ENCODE peak calls at places on chromosomes 1 and 21, in ten cellular contexts. I is Calu3, R is coronary artery, W is iris pigment epithelial cell, E is HTR-8/SVneo, C is bronchial epithelial cell, G is stomach, S is Karpas-422, V is hepatocyte, K is SHP77 treated with DMSO at 0.1 percent for 48 hours. O is an unnamed sample.

GRCh38 chr1:93988634-93989350 is 79.6 kb upstream of the GCLM start:
- DNase-seq in I (peak; percentile 17), R (no peak), W (peak; percentile 88), E (no peak), C (peak; percentile 97), G (no peak), S (no peak), V (no peak), K (no peak), O (no peak)

GRCh38 chr1:97845805-97846204 is 75.0 kb downstream of the DPYD start:
- DNase-seq in I (no peak), R (no peak), W (no peak), E (no peak), C (no peak), G (no peak), S (no peak), V (no peak), K (no peak), O (no peak)

GRCh38 chr1:248926401-248927182 is 20.6 kb downstream of the PGBD2 start:
- DNase-seq in I (no peak), R (no peak), W (peak; percentile 65), E (no peak), C (peak; percentile 70), G (no peak), S (no peak), V (no peak), K (no peak), O (no peak)

GRCh38 chr1:8396083-8396911 is 78.4 kb downstream of the SLC45A1 start:
- DNase-seq in I (no peak), R (no peak), W (peak; percentile 78), E (peak; percentile 44), C (no peak), G (no peak), S (no peak), V (no peak), K (no peak), O (no peak)

GRCh38 chr21:45418301-45419071 is 13.5 kb downstream of the COL18A1 start:
- DNase-seq in I (no peak), R (no peak), W (no peak), E (no peak), C (no peak), G (no peak), S (no peak), V (peak; percentile 4), K (no peak), O (no peak)

GRCh38 chr1:82525378-82525777 is 724.6 kb downstream of the ADGRL2 start:
- DNase-seq in I (no peak), R (no peak), W (no peak), E (no peak), C (no peak), G (no peak), S (no peak), V (no peak), K (no peak), O (no peak)

GRCh38 chr1:41751804-41752513 is 166.8 kb downstream of the HIVEP3 start:
- DNase-seq in I (no peak), R (no peak), W (peak; percentile 94), E (no peak), C (no peak), G (no peak), S (peak; percentile 87), V (no peak), K (no peak), O (no peak)

GRCh38 chr1:74714429-74715362 is 18.2 kb downstream of the CRYZ start:
- DNase-seq in I (no peak), R (no peak), W (no peak), E (no peak), C (no peak), G (no peak), S (no peak), V (no peak), K (no peak), O (no peak)

GRCh38 chr21:44765231-44766013 is 36.2 kb downstream of the UBE2G2 start:
- DNase-seq in I (no peak), R (peak; percentile 67), W (peak; percentile 38), E (no peak), C (peak; percentile 35), G (no peak), S (no peak), V (no peak), K (no peak), O (no peak)

GRCh38 chr21:18832950-18833349 is 429.4 kb upstream of the TMPRSS15 start:
- DNase-seq in I (peak; percentile 4), R (no peak), W (peak; percentile 49), E (peak; percentile 41), C (peak; percentile 74), G (no peak), S (no peak), V (peak; percentile 35), K (no peak), O (no peak)

GRCh38 chr1:202697038-202697437 is 13.2 kb downstream of the SYT2 start:
- DNase-seq in I (peak; percentile 28), R (no peak), W (no peak), E (no peak), C (no peak), G (peak; percentile 56), S (no peak), V (no peak), K (no peak), O (peak; percentile 86)

GRCh38 chr1:231677442-231677841 is 50.9 kb downstream of the DISC1 start:
- DNase-seq in I (no peak), R (no peak), W (no peak), E (no peak), C (no peak), G (no peak), S (no peak), V (no peak), K (no peak), O (no peak)

GRCh38 chr1:174954686-174955669 is 44.8 kb upstream of the CACYBP start:
- DNase-seq in I (no peak), R (no peak), W (no peak), E (no peak), C (no peak), G (no peak), S (peak; percentile 79), V (no peak), K (peak; percentile 52), O (no peak)

GRCh38 chr1:92709738-92710137 is 75.2 kb downstream of the EVI5 start:
- DNase-seq in I (peak; percentile 52), R (no peak), W (peak; percentile 93), E (peak; percentile 18), C (peak; percentile 73), G (no peak), S (no peak), V (peak; percentile 67), K (no peak), O (no peak)

GRCh38 chr1:200774735-200775449 is 36.2 kb downstream of the CAMSAP2 start:
- DNase-seq in I (no peak), R (no peak), W (peak; percentile 51), E (no peak), C (no peak), G (no peak), S (no peak), V (no peak), K (no peak), O (no peak)

GRCh38 chr1:39230261-39231190 is 26.0 kb downstream of the MACF1 start:
- DNase-seq in I (no peak), R (no peak), W (peak; percentile 8), E (peak; percentile 35), C (no peak), G (no peak), S (no peak), V (no peak), K (no peak), O (peak; percentile 19)

GRCh38 chr21:45870421-45870820 is 111.1 kb upstream of the COL6A1 start:
- DNase-seq in I (no peak), R (no peak), W (no peak), E (no peak), C (no peak), G (peak; percentile 19), S (no peak), V (no peak), K (no peak), O (no peak)

GRCh38 chr1:171017431-171017830 is 73.3 kb upstream of the FMO3 start:
- DNase-seq in I (no peak), R (no peak), W (no peak), E (no peak), C (no peak), G (no peak), S (no peak), V (no peak), K (no peak), O (no peak)

GRCh38 chr1:180609643-180610555 is 21.9 kb upstream of the XPR1 start:
- DNase-seq in I (no peak), R (no peak), W (peak; percentile 67), E (no peak), C (peak; percentile 73), G (no peak), S (no peak), V (peak; percentile 33), K (no peak), O (no peak)

GRCh38 chr1:156676820-156677615 is at the start of gene NES:
- DNase-seq in I (peak; percentile 50), R (no peak), W (peak; percentile 64), E (no peak), C (no peak), G (no peak), S (no peak), V (peak; percentile 68), K (peak; percentile 32), O (peak; percentile 51)

GRCh38 chr1:202692959-202693555 is 17.2 kb downstream of the SYT2 start:
- DNase-seq in I (peak; percentile 80), R (no peak), W (peak; percentile 61), E (peak; percentile 72), C (peak; percentile 49), G (peak; percentile 66), S (peak; percentile 88), V (peak; percentile 90), K (no peak), O (peak; percentile 83)

GRCh38 chr21:28309596-28309995 is 683.1 kb downstream of the LTN1 start:
- DNase-seq in I (no peak), R (no peak), W (no peak), E (no peak), C (no peak), G (no peak), S (no peak), V (no peak), K (no peak), O (no peak)

GRCh38 chr1:184701821-184702220 is 52.8 kb downstream of the EDEM3 start:
- DNase-seq in I (no peak), R (no peak), W (peak; percentile 27), E (no peak), C (no peak), G (no peak), S (no peak), V (no peak), K (no peak), O (no peak)

GRCh38 chr1:58739851-58740466 is 40.1 kb upstream of the MYSM1 start:
- DNase-seq in I (peak; percentile 46), R (no peak), W (peak; percentile 62), E (peak; percentile 59), C (peak; percentile 60), G (no peak), S (peak; percentile 85), V (peak; percentile 88), K (peak; percentile 42), O (no peak)

O was measured in mucosa of gallbladder.